ENCODE peak calls at places on chromosomes 12 and 14, in four cellular contexts. I, G, D and E are unnamed samples.
A peak's percentile ranks its signal among the peaks of the same experiment; 100 is the strongest.

GRCh38 chr12:86929962-86930361 is 673.8 kb upstream of the MGAT4C start:
- DNase-seq in I (no peak), G (no peak), D (no peak), E (peak; percentile 74)

GRCh38 chr12:28908646-28909045 is 240.4 kb upstream of the FAR2 start:
- DNase-seq in I (no peak), G (no peak), D (no peak), E (peak; percentile 21)

GRCh38 chr14:69948311-69948710 is 69.1 kb downstream of the SMOC1 start:
- DNase-seq in I (no peak), G (no peak), D (no peak), E (no peak)

GRCh38 chr12:75722714-75723200 is 211.3 kb upstream of the KRR1 start:
- DNase-seq in I (no peak), G (peak; percentile 89), D (no peak), E (peak; percentile 95)

GRCh38 chr12:22709292-22709691 is 84.3 kb downstream of the ETNK1 start:
- DNase-seq in I (no peak), G (peak; percentile 29), D (no peak), E (peak; percentile 49)

GRCh38 chr14:53306267-53306721 is 153.2 kb upstream of the DDHD1 start:
- DNase-seq in I (peak; percentile 76), G (peak; percentile 47), D (peak; percentile 66), E (peak; percentile 82)

GRCh38 chr14:103834956-103835355 is 12.4 kb downstream of the PPP1R13B start:
- DNase-seq in I (no peak), G (no peak), D (no peak), E (no peak)

GRCh38 chr14:69632752-69633151 is 21.4 kb downstream of the SUSD6 start:
- DNase-seq in I (no peak), G (no peak), D (no peak), E (no peak)

GRCh38 chr14:67837011-67837624 is 17.5 kb downstream of the RAD51B start:
- DNase-seq in I (no peak), G (peak; percentile 68), D (peak; percentile 53), E (peak; percentile 92)

GRCh38 chr12:77120156-77120555 is 54.8 kb upstream of the E2F7 start:
- DNase-seq in I (no peak), G (peak; percentile 89), D (no peak), E (peak; percentile 66)

GRCh38 chr14:105485720-105486332 is 860 bp upstream of the CRIP1 start:
- DNase-seq in I (no peak), G (no peak), D (peak; percentile 76), E (no peak)

GRCh38 chr12:89350661-89351488 is 1.4 kb downstream of the DUSP6 start:
- DNase-seq in I (no peak), G (no peak), D (no peak), E (peak; percentile 45)

GRCh38 chr12:2750185-2750584 is 44.6 kb upstream of the FKBP4 start:
- DNase-seq in I (no peak), G (no peak), D (no peak), E (no peak)

GRCh38 chr12:79618848-79619404 is 71.8 kb downstream of the PAWR start:
- DNase-seq in I (no peak), G (peak; percentile 73), D (no peak), E (peak; percentile 78)

GRCh38 chr14:90981658-90982057 is 78.8 kb downstream of the RPS6KA5 start:
- DNase-seq in I (no peak), G (no peak), D (no peak), E (no peak)

GRCh38 chr14:21267886-21268611 is 1.2 kb downstream of the HNRNPC start:
- DNase-seq in I (no peak), G (no peak), D (no peak), E (no peak)